ENCODE peak calls at places on chromosomes 12 and 14, in eight cellular contexts. Q is breast epithelium; T is KG1; D is activated naive CD8-positive, alpha-beta T cell treated with anti-CD3 and anti-CD28 coated beads, Interleukin-2, amount 50 U/mL, for 16 hours; R is HCEC 1CT; A is HEK293T; G is stimulated activated CD8-positive, alpha-beta memory T cell treated with anti-CD3 and anti-CD28 coated beads, Interleukin-4, amount 100 ng/mL, for 48 hours; F is NCI-H1105 treated with DMSO at 0.1 percent for 48 hours. Y is an unnamed sample.

GRCh38 chr12:110741795-110742717 is 635 bp downstream of the PPP1CC start:
- DNase-seq in Q (peak), T (no peak), D (no peak), R (peak), A (peak), G (peak), F (peak), Y (peak)

GRCh38 chr12:66623455-66623854 is 55.4 kb downstream of the GRIP1 start:
- DNase-seq in Q (no peak), T (no peak), D (no peak), R (peak), A (no peak), G (no peak), F (no peak), Y (no peak)

GRCh38 chr14:103688906-103689902 is 26.0 kb downstream of the XRCC3 start:
- DNase-seq in Q (no peak), T (no peak), D (no peak), R (no peak), A (no peak), G (no peak), F (no peak), Y (no peak)

GRCh38 chr12:65123435-65124063 is 2.4 kb upstream of the WIF1 start:
- DNase-seq in Q (no peak), T (peak), D (no peak), R (peak), A (peak), G (peak), F (peak), Y (peak)

GRCh38 chr14:58747181-58747580 is 109.4 kb downstream of the DACT1 start:
- DNase-seq in Q (no peak), T (peak), D (no peak), R (peak), A (no peak), G (no peak), F (no peak), Y (no peak)

GRCh38 chr12:118356809-118357326 is 15.8 kb downstream of the TAOK3 start:
- DNase-seq in Q (no peak), T (no peak), D (no peak), R (peak), A (no peak), G (no peak), F (no peak), Y (no peak)

GRCh38 chr12:67676624-67677023 is 28.1 kb downstream of the DYRK2 start:
- DNase-seq in Q (no peak), T (no peak), D (no peak), R (peak), A (no peak), G (no peak), F (no peak), Y (no peak)

GRCh38 chr12:3041558-3042164 is 35.5 kb upstream of the TSPAN9 start:
- DNase-seq in Q (no peak), T (peak), D (no peak), R (peak), A (peak), G (peak), F (peak), Y (peak)

GRCh38 chr12:2256915-2257314 is 204.1 kb downstream of the CACNA1C start:
- DNase-seq in Q (no peak), T (no peak), D (no peak), R (peak), A (no peak), G (no peak), F (no peak), Y (peak)

GRCh38 chr14:80536456-80536855 is 325.2 kb upstream of the DIO2 start:
- DNase-seq in Q (no peak), T (no peak), D (no peak), R (no peak), A (peak), G (no peak), F (peak), Y (peak)

GRCh38 chr14:69571879-69572633 is 2.6 kb downstream of the CCDC177 start:
- DNase-seq in Q (no peak), T (peak), D (no peak), R (no peak), A (peak), G (no peak), F (no peak), Y (peak)

GRCh38 chr12:10614056-10614370 is 604 bp upstream of the MAGOHB start:
- DNase-seq in Q (no peak), T (no peak), D (no peak), R (no peak), A (no peak), G (no peak), F (no peak), Y (no peak)

GRCh38 chr14:68783408-68784297 is 9.2 kb downstream of the ZFP36L1 start:
- DNase-seq in Q (no peak), T (no peak), D (no peak), R (no peak), A (no peak), G (peak), F (no peak), Y (no peak)

GRCh38 chr12:29516431-29516875 is 19.0 kb upstream of the OVCH1 start:
- DNase-seq in Q (no peak), T (no peak), D (no peak), R (peak), A (no peak), G (no peak), F (no peak), Y (no peak)

GRCh38 chr12:6866920-6867406 is 368 bp upstream of the TPI1 start:
- DNase-seq in Q (no peak), T (peak), D (no peak), R (no peak), A (peak), G (no peak), F (peak), Y (no peak)

GRCh38 chr12:123384318-123384993 is 524 bp downstream of the KMT5A start:
- DNase-seq in Q (no peak), T (peak), D (no peak), R (no peak), A (no peak), G (peak), F (no peak), Y (peak)

GRCh38 chr12:117580718-117581062 is 219.3 kb upstream of the NOS1 start:
- DNase-seq in Q (no peak), T (no peak), D (no peak), R (no peak), A (peak), G (no peak), F (no peak), Y (peak)

GRCh38 chr12:4250691-4251090 is 22.9 kb upstream of the CCND2 start:
- DNase-seq in Q (no peak), T (no peak), D (no peak), R (no peak), A (no peak), G (peak), F (no peak), Y (peak)

GRCh38 chr12:124397807-124398577 is 103.1 kb downstream of the RFLNA start:
- DNase-seq in Q (no peak), T (no peak), D (no peak), R (no peak), A (no peak), G (no peak), F (no peak), Y (no peak)

GRCh38 chr12:44847888-44848770 is 28.0 kb downstream of the NELL2 start:
- DNase-seq in Q (no peak), T (no peak), D (peak), R (no peak), A (no peak), G (peak), F (no peak), Y (no peak)

GRCh38 chr12:106130474-106131113 is 8.2 kb downstream of the NUAK1 start:
- DNase-seq in Q (no peak), T (no peak), D (no peak), R (no peak), A (no peak), G (no peak), F (no peak), Y (no peak)

GRCh38 chr12:546920-547845 is 87.4 kb downstream of the B4GALNT3 start:
- DNase-seq in Q (peak), T (no peak), D (peak), R (peak), A (peak), G (peak), F (peak), Y (peak)

GRCh38 chr14:83827383-83827782 is 1702.6 kb upstream of the FLRT2 start:
- DNase-seq in Q (no peak), T (no peak), D (no peak), R (no peak), A (no peak), G (no peak), F (no peak), Y (peak)

GRCh38 chr12:5586201-5586600 is 154.3 kb downstream of the NTF3 start:
- DNase-seq in Q (no peak), T (no peak), D (no peak), R (no peak), A (no peak), G (no peak), F (no peak), Y (no peak)

Y was measured in SJCRH30.